ENCODE peak calls at places on chromosome X, in seven cellular contexts. Z is PC-3, V is GM23338, Y is hepatocyte, X is neural progenitor cell, W is HCT116, F is MM.1S. H is an unnamed sample.

GRCh38 chrX:74251006-74251930 is 52.7 kb upstream of the ZCCHC13 start:
- DNase-seq in Y (peak), F (no peak), X (no peak), V (no peak), W (no peak), Z (peak), H (peak)

GRCh38 chrX:40207626-40208025 is 109.9 kb upstream of the BCOR start:
- DNase-seq in Y (no peak), X (no peak), W (no peak), V (no peak), Z (peak), F (no peak), H (peak)

GRCh38 chrX:44897539-44897938 is 24.6 kb downstream of the KDM6A start:
- DNase-seq in F (no peak), X (no peak), Z (no peak), W (no peak), Y (no peak), V (no peak), H (no peak)

GRCh38 chrX:97756879-97757278 is 873.2 kb downstream of the RPA4 start:
- DNase-seq in Z (no peak), X (no peak), V (no peak), F (no peak), Y (no peak), W (no peak), H (no peak)

GRCh38 chrX:67893931-67894330 is 350.1 kb downstream of the AR start:
- DNase-seq in Z (peak), Y (no peak), X (peak), V (peak), F (no peak), W (no peak), H (peak)

GRCh38 chrX:41332408-41332987 is 1.5 kb upstream of the DDX3X start:
- DNase-seq in Z (no peak), Y (peak), X (no peak), F (peak), W (no peak), V (peak), H (peak)

GRCh38 chrX:123450217-123450616 is 266.1 kb downstream of the GRIA3 start:
- DNase-seq in V (peak), Z (peak), W (no peak), F (peak), Y (peak), X (peak), H (peak)

GRCh38 chrX:2650865-2651264 is 40.2 kb upstream of the CD99 start:
- DNase-seq in X (no peak), V (no peak), Z (peak), Y (no peak), F (no peak), W (no peak), H (peak)

GRCh38 chrX:29491659-29492058 is 723.7 kb upstream of the MAGEB2 start:
- DNase-seq in Y (no peak), Z (no peak), V (no peak), W (no peak), F (no peak), X (no peak), H (no peak)

GRCh38 chrX:133415276-133416105 is at the start of gene GPC4:
- DNase-seq in Z (peak), V (peak), X (peak), W (peak), F (peak), Y (peak), H (peak)

GRCh38 chrX:53071604-53072417 is 10.4 kb upstream of the TSPYL2 start:
- DNase-seq in W (peak), X (peak), F (peak), V (peak), Y (peak), Z (peak), H (peak)

GRCh38 chrX:120457766-120458180 is 11.3 kb downstream of the LAMP2 start:
- DNase-seq in V (no peak), W (no peak), Y (peak), Z (peak), X (no peak), F (no peak), H (peak)

GRCh38 chrX:52082578-52082977 is 13.6 kb upstream of the MAGED4B start:
- DNase-seq in Y (no peak), X (no peak), V (no peak), Z (peak), F (no peak), W (no peak), H (peak)

GRCh38 chrX:16186380-16187007 is 19.2 kb downstream of the MAGEB17 start:
- DNase-seq in X (no peak), F (no peak), V (peak), Y (no peak), W (no peak), Z (no peak), H (no peak)

GRCh38 chrX:140918398-140919043 is 83.9 kb upstream of the SPANXB1 start:
- DNase-seq in V (peak), Z (peak), Y (peak), W (peak), F (peak), X (peak), H (peak)

GRCh38 chrX:21658152-21658737 is at the start of gene KLHL34:
- DNase-seq in Y (no peak), V (peak), F (no peak), Z (no peak), W (no peak), X (no peak), H (peak)

GRCh38 chrX:107619836-107620235 is 8.5 kb upstream of the PRPS1 start:
- DNase-seq in Y (peak), F (no peak), V (no peak), Z (peak), X (no peak), W (no peak), H (no peak)

GRCh38 chrX:73556159-73556558 is 6.8 kb upstream of the CHIC1 start:
- DNase-seq in Z (no peak), W (no peak), F (no peak), V (peak), Y (no peak), X (no peak), H (no peak)

GRCh38 chrX:23403849-23404248 is 69.2 kb downstream of the PTCHD1 start:
- DNase-seq in Y (no peak), F (no peak), X (peak), W (peak), V (peak), Z (peak), H (no peak)

GRCh38 chrX:68571292-68572256 is 72.7 kb downstream of the YIPF6 start:
- DNase-seq in W (peak), Z (peak), F (no peak), Y (peak), X (no peak), V (no peak), H (peak)

GRCh38 chrX:26442340-26442739 is 226.4 kb downstream of the MAGEB5 start:
- DNase-seq in Y (peak), F (peak), Z (peak), W (peak), V (peak), X (peak), H (peak)

GRCh38 chrX:133985164-133986007 is at the start of gene GPC3:
- DNase-seq in F (no peak), Z (no peak), W (no peak), X (peak), V (peak), Y (peak), H (no peak)

GRCh38 chrX:121802881-121803412 is 755.5 kb downstream of the GLUD2 start:
- DNase-seq in Z (no peak), X (no peak), F (no peak), Y (no peak), W (no peak), V (peak), H (no peak)

GRCh38 chrX:104288961-104289360 is 34.2 kb upstream of the ESX1 start:
- DNase-seq in W (no peak), Z (no peak), F (no peak), X (no peak), V (no peak), Y (no peak), H (peak)

DNA sequence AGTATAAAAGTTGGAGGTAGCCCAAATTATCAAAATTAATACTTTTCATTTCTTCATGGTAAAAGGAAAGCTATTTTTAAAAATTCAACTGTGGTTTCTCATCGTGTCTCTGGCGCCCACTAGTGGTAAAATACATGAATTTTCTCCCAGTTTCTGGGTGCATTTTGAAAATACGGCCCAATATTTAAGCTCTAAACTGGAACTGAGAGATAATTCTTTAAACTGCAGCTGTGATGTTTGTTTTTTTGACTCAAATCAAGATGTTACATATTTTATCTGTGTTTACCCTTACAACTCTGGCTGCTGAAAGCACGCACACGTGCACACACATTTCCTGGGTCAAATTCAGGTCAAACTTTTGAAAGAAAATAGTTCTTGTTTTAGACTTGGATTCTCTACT is 123.9 kb upstream of the ACSL4 start:
- DNase-seq in W (no peak), Z (peak), F (peak), Y (peak), X (peak), V (peak), H (peak)
- H3K4me2 ChIP-seq in W (peak), Z (peak), F (peak), Y (no peak), X (no peak), V (no peak), H (peak)

DNA sequence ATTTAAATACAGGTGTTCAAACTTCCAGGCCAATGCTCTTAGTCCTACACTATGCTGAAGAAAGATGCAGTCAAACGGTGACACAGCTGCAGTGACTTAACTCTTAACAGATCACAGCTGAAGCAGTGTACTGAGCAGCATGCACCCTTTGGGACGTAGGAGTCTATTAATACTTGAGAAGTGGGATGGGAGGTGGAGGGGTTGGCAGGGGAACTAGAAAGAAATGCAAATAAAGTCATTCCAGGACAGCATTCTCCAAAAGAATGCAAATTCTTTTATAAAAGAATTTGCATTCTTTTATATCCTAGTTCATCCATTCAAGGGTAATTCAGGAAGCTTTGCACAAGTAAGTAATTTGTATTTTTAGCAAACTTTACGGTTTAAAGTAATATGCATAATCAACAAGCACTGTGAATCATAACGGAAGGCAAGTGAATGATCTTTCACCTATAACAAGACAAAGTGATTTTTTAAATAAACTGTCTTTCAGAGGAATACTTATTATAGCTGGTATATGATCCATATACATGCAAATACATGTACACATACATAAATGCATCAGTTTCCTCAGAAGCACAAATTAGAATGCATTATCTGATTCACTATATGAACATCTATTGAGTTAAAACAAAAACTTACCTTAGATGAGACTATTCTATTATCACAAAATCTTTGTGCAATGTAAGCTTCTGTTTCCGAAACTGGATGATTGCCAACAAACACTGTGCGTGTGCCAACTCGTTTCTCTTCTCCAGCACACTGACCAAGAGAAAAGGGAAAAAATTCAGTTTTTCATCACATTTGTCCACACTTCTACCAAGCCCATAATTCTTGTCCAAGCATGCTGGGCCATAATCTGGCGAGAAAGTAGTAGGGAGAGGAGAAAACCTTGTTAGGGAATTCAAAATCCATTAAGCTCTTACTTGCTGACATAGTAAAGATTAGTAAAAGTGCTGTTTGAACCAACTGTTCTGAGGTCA is 106.5 kb downstream of the ATP11C start:
- DNase-seq in Y (no peak), X (no peak), F (no peak), V (no peak), Z (peak), W (no peak), H (peak)
- TF ChIP-seq EZH2phosphoT487 in Y (no peak), X (no peak), F (no peak), V (no peak), Z (no peak), W (no peak), H (no peak)

DNA sequence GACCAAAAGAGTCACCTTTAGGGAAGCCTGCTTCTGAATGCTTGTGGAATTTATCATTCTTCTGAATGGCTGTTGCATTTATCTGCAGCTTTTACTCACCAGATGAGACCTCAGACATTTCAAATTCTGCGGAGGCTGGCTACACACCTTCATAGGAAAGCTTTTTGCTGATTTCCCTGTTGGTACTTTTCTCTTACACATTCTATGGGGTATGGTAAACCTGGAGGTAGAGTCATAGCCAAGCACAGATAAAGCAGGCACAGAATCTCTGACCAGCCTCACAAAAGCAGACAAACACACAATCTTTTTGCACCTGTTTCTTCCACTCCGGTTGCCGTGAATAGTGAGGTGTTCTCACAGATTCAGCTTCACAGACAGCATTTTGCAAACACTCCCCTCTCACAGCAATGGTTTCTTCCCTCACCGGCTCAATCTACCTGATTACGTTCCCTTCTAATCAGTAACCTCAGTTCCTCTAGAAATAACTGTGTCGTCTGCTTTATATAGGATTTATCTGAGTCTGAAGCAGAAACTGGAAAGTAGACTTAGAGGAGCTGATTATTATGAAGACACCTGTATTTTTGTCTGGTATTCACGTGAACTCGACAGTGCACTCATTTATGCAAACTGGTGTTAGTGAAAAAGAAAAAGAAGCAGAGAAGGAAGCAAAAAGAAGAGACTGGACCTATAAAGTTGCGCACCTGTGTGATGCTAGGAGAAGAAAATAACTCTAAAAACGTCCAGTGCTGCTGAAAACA is 83.1 kb downstream of the DMD start:
- DNase-seq in V (no peak), X (peak), W (no peak), F (no peak), Z (no peak), Y (no peak), H (no peak)
- TF ChIP-seq EZH2 in V (no peak), X (no peak), W (no peak), F (no peak), Z (no peak), Y (no peak), H (no peak)

GRCh38 chrX:118976599-118977340 is 2.4 kb downstream of the LONRF3 start:
- DNase-seq in Z (peak), X (no peak), Y (peak), V (no peak), F (no peak), W (no peak), H (peak)
- H3K4me2 ChIP-seq in Z (peak), X (peak), Y (peak), V (no peak), F (no peak), W (peak), H (no peak)

GRCh38 chrX:19682712-19683331 is 167.5 kb upstream of the MAP3K15 start:
- DNase-seq in Y (peak), F (no peak), X (peak), Z (peak), V (peak), W (no peak), H (peak)

GRCh38 chrX:19680580-19680979 is 165.3 kb upstream of the MAP3K15 start:
- DNase-seq in Z (no peak), V (no peak), X (no peak), F (no peak), Y (no peak), W (no peak), H (no peak)

GRCh38 chrX:19677121-19677520 is 161.8 kb upstream of the MAP3K15 start:
- DNase-seq in Z (peak), V (no peak), X (no peak), F (no peak), Y (no peak), W (no peak), H (no peak)

GRCh38 chrX:19678941-19679340 is 163.6 kb upstream of the MAP3K15 start:
- DNase-seq in X (no peak), F (no peak), Z (peak), V (no peak), W (no peak), Y (no peak), H (no peak)

DNA sequence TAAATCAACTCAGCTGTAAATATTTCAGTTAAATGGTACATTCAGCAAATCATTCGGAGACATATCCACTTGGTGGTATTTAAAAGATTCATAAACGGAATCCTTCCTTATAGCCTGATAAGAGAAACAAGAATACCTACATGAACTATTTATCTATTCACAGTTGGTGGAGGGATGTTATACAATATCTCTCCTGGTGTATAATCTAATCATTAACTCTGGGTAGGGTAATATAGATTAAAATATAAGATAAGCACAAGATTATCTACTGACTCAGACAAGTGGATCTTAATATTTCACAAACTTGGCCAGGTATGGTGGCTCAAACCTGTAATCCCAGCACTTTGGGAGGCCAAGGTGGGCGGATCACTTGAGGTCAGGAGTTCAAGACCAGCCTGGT is 164.5 kb upstream of the MAP3K15 start:
- DNase-seq in V (no peak), X (no peak), Y (no peak), Z (peak), F (no peak), W (no peak), H (no peak)
- TF ChIP-seq EZH2phosphoT487 in V (no peak), X (no peak), Y (no peak), Z (no peak), F (no peak), W (no peak), H (no peak)

GRCh38 chrX:9789555-9789954 is 3.3 kb downstream of the SHROOM2 start:
- DNase-seq in Y (no peak), X (peak), F (no peak), Z (no peak), W (no peak), V (peak), H (no peak)

GRCh38 chrX:9786839-9787635 is 808 bp downstream of the SHROOM2 start:
- DNase-seq in V (peak), Y (peak), X (peak), W (no peak), Z (peak), F (no peak), H (no peak)

GRCh38 chrX:9788908-9789307 is 2.7 kb downstream of the SHROOM2 start:
- DNase-seq in Y (peak), X (no peak), W (no peak), Z (peak), F (no peak), V (peak), H (peak)

GRCh38 chrX:9785252-9785943 is 831 bp upstream of the SHROOM2 start:
- DNase-seq in X (peak), Z (peak), W (no peak), V (peak), F (no peak), Y (peak), H (no peak)

DNA sequence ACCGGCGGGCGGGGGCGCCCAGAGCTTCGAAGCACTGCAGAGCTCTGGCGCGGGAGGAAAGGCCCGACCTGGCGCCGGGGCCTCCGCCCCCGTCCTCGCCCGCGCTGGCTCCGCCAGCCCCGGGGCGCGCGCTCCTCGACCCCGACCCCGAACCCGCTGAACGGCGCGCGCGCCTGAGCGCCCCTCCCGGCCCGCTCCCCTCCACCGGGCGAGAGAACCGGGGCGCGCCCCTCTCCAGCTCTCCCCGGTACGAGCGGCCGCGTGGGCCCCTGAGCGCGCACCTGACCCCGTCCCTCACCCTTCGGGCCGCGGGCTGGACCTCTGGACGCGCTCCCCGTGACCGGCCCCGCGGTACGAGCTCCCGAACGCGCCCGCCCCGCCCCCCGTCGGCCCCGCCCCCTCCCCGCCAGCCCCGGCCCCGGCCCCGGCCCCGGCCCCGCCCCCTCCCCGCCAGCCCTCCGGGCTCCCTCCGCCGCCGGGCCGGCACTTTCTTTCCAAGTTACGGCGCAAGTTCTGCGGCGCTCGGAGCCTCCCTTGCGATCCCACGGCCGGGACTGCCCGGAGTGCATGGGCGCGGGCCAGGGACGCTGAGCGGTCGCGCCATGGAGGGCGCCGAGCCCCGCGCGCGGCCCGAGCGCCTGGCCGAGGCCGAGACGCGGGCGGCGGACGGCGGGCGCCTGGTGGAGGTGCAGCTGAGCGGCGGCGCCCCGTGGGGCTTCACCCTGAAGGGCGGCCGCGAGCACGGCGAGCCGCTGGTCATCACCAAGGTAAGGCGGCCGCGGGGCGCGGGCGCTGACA is at the start of gene SHROOM2:
- DNase-seq in F (no peak), V (peak), Z (peak), Y (peak), X (peak), W (no peak), H (peak)
- TF ChIP-seq EZH2 in F (no peak), V (no peak), Z (no peak), Y (no peak), X (no peak), W (no peak), H (no peak)